ENCODE peak calls at places on chromosome 1, in ten cellular contexts. W is neural progenitor cell, O is ascending aorta, K is NCI-H2029, L is lower lobe of right lung, V is mucosa of descending colon, G is MM.1S, B is SW480, Q is H1, P is right cardiac atrium. I is an unnamed sample.

GRCh38 chr1:119115301-119115700 is 25.2 kb downstream of the WARS2 start:
- DNase-seq in K (no peak), W (no peak), B (no peak), L (no peak), O (no peak), P (no peak), G (no peak), Q (no peak), V (no peak), I (no peak)

GRCh38 chr1:14655386-14655785 is 56.9 kb downstream of the KAZN start:
- DNase-seq in V (no peak), B (no peak), L (no peak), O (no peak), P (no peak), G (no peak), K (no peak), W (no peak), Q (no peak), I (no peak)

GRCh38 chr1:165369255-165369848 is 12.8 kb upstream of the LMX1A start:
- DNase-seq in G (peak), K (peak), Q (no peak), P (peak), W (peak), V (no peak), O (no peak), L (peak), B (peak), I (peak)

GRCh38 chr1:1272341-1273151 is 1.1 kb downstream of the UBE2J2 start:
- DNase-seq in K (peak), G (peak), L (peak), Q (no peak), W (no peak), P (no peak), O (no peak), B (peak), V (peak), I (no peak)

GRCh38 chr1:221845650-221846371 is 103.9 kb upstream of the DUSP10 start:
- DNase-seq in B (peak), V (no peak), L (no peak), P (no peak), Q (no peak), W (no peak), G (no peak), K (peak), O (no peak), I (no peak)

GRCh38 chr1:231053493-231054162 is 13.6 kb upstream of the FAM89A start:
- DNase-seq in L (no peak), Q (no peak), W (no peak), K (peak), V (no peak), B (no peak), O (no peak), P (peak), G (peak), I (peak)

GRCh38 chr1:178388398-178389161 is 108.2 kb downstream of the CLEC20A start:
- DNase-seq in L (no peak), Q (no peak), W (peak), P (no peak), G (no peak), K (no peak), B (no peak), O (no peak), V (no peak), I (no peak)

GRCh38 chr1:204171751-204172178 is 5.6 kb upstream of the REN start:
- DNase-seq in O (no peak), G (no peak), Q (no peak), W (no peak), V (no peak), K (no peak), L (no peak), B (peak), P (no peak), I (no peak)

GRCh38 chr1:67752306-67752705 is 67.3 kb downstream of the GADD45A start:
- DNase-seq in W (no peak), G (no peak), L (no peak), Q (no peak), K (no peak), B (no peak), P (no peak), V (no peak), O (no peak), I (no peak)

GRCh38 chr1:222815367-222815765 is 527 bp downstream of the DISP1 start:
- DNase-seq in G (no peak), Q (no peak), V (no peak), K (no peak), O (no peak), L (no peak), B (peak), P (peak), W (no peak), I (peak)

GRCh38 chr1:54955359-54955758 is 25.1 kb upstream of the TMEM61 start:
- DNase-seq in G (no peak), P (no peak), W (no peak), Q (no peak), L (no peak), V (no peak), B (peak), K (no peak), O (no peak), I (no peak)

GRCh38 chr1:1281533-1282321 is 1.5 kb downstream of the SCNN1D start:
- DNase-seq in K (peak), L (peak), B (no peak), O (no peak), Q (no peak), W (no peak), G (no peak), V (peak), P (peak), I (no peak)

GRCh38 chr1:167301355-167301754 is 80.7 kb downstream of the POU2F1 start:
- DNase-seq in Q (no peak), K (no peak), B (no peak), O (no peak), G (no peak), L (no peak), P (no peak), W (peak), V (no peak), I (no peak)

GRCh38 chr1:198693321-198693720 is 54.5 kb downstream of the PTPRC start:
- DNase-seq in W (no peak), V (no peak), B (no peak), Q (no peak), K (no peak), G (no peak), P (no peak), L (no peak), O (no peak), I (no peak)

GRCh38 chr1:169511339-169512028 is 25.7 kb upstream of the SLC19A2 start:
- DNase-seq in Q (no peak), G (no peak), V (no peak), B (no peak), O (no peak), L (no peak), P (peak), W (no peak), K (no peak), I (no peak)

GRCh38 chr1:213968391-213968790 is 19.4 kb upstream of the PROX1 start:
- DNase-seq in V (no peak), B (no peak), P (no peak), G (no peak), K (no peak), W (peak), Q (no peak), O (no peak), L (no peak), I (no peak)

GRCh38 chr1:147912553-147912952 is 10.0 kb downstream of the GJA8 start:
- DNase-seq in B (no peak), Q (no peak), W (no peak), K (no peak), V (no peak), L (no peak), O (no peak), P (no peak), G (no peak), I (no peak)

GRCh38 chr1:59692591-59692990 is 122.2 kb upstream of the HOOK1 start:
- DNase-seq in K (peak), V (no peak), Q (no peak), W (no peak), O (no peak), G (no peak), P (no peak), L (no peak), B (no peak), I (no peak)

GRCh38 chr1:109167114-109167513 is 46.6 kb upstream of the SARS1 start:
- DNase-seq in L (no peak), B (no peak), K (no peak), W (no peak), G (no peak), V (no peak), O (no peak), P (no peak), Q (no peak), I (no peak)

GRCh38 chr1:53982762-53983101 is 35.3 kb downstream of the LDLRAD1 start:
- DNase-seq in O (no peak), W (no peak), G (no peak), V (no peak), K (no peak), B (no peak), P (no peak), L (no peak), Q (no peak), I (no peak)

GRCh38 chr1:78533536-78533935 is 42.8 kb downstream of the PTGFR start:
- DNase-seq in W (no peak), K (no peak), Q (no peak), P (no peak), L (no peak), O (no peak), V (no peak), G (no peak), B (no peak), I (no peak)

GRCh38 chr1:213535679-213536078 is 452.1 kb upstream of the PROX1 start:
- DNase-seq in P (no peak), O (no peak), V (no peak), G (no peak), W (no peak), L (no peak), K (no peak), B (no peak), Q (no peak), I (no peak)

GRCh38 chr1:233614743-233615521 is 1.0 kb downstream of the KCNK1 start:
- DNase-seq in K (no peak), Q (no peak), O (no peak), B (no peak), L (no peak), P (peak), V (no peak), G (peak), W (peak), I (no peak)

GRCh38 chr1:159699653-159700052 is 14.7 kb downstream of the CRP start:
- DNase-seq in L (no peak), G (peak), Q (no peak), V (no peak), O (no peak), K (no peak), W (no peak), B (no peak), P (no peak), I (no peak)

GRCh38 chr1:206507395-206508129 is at the start of gene RASSF5:
- DNase-seq in K (peak), B (peak), W (peak), V (peak), P (peak), L (peak), Q (peak), G (peak), O (peak), I (no peak)

GRCh38 chr1:184189361-184189760 is 137.8 kb downstream of the TSEN15 start:
- DNase-seq in K (no peak), O (no peak), V (no peak), P (no peak), B (no peak), L (no peak), G (no peak), Q (no peak), W (no peak), I (no peak)

GRCh38 chr1:231940721-231941120 is 314.1 kb downstream of the DISC1 start:
- DNase-seq in B (no peak), P (no peak), L (no peak), K (no peak), O (no peak), Q (no peak), G (no peak), V (no peak), W (no peak), I (no peak)

GRCh38 chr1:175881571-175881970 is 138.2 kb upstream of the TNR start:
- DNase-seq in O (no peak), V (no peak), Q (no peak), L (no peak), P (no peak), B (no peak), K (no peak), W (no peak), G (no peak), I (no peak)

GRCh38 chr1:233010164-233010563 is 59.8 kb downstream of the NTPCR start:
- DNase-seq in O (no peak), W (no peak), Q (no peak), V (no peak), B (no peak), P (no peak), L (no peak), K (no peak), G (no peak), I (no peak)

GRCh38 chr1:212290608-212291007 is 5.4 kb downstream of the PPP2R5A start:
- DNase-seq in B (peak), K (peak), O (no peak), L (no peak), G (no peak), Q (no peak), W (no peak), P (no peak), V (no peak), I (no peak)

GRCh38 chr1:228490120-228491078 is 3.2 kb downstream of the RNF187 start:
- DNase-seq in P (peak), K (peak), V (no peak), B (peak), Q (no peak), W (no peak), O (no peak), G (no peak), L (no peak), I (no peak)

GRCh38 chr1:16013220-16013907 is 4.5 kb downstream of the HSPB7 start:
- DNase-seq in G (no peak), Q (no peak), L (peak), B (peak), O (peak), V (peak), P (peak), K (no peak), W (peak), I (no peak)

I was measured in pons.